ENCODE peak calls at places on chromosomes 7 and 10, in eight cellular contexts. One of them, this sample, is unnamed.

GRCh38 chr7:91140286-91140685 is 123.9 kb upstream of the FZD1 start:
- DNase-seq in nephron progenitor cell: no peak
- DNase-seq in endodermal cell: no peak
- DNase-seq in CD4-positive, alpha-beta T cell: no peak
- DNase-seq in fibroblast of the aortic adventitia: no peak
- DNase-seq in GM06990: no peak
- DNase-seq in RWPE1: no peak
- DNase-seq in PC-3: no peak
- DNase-seq in this sample: no peak

GRCh38 chr7:111650456-111650999 is 88.2 kb upstream of the IMMP2L start:
- DNase-seq in nephron progenitor cell: no peak
- DNase-seq in endodermal cell: no peak
- DNase-seq in CD4-positive, alpha-beta T cell: no peak
- DNase-seq in fibroblast of the aortic adventitia: peak
- DNase-seq in GM06990: no peak
- DNase-seq in RWPE1: peak
- DNase-seq in PC-3: peak
- DNase-seq in this sample: peak

GRCh38 chr10:114458216-114458615 is 53.9 kb upstream of the AFAP1L2 start:
- DNase-seq in nephron progenitor cell: no peak
- DNase-seq in endodermal cell: no peak
- DNase-seq in CD4-positive, alpha-beta T cell: no peak
- DNase-seq in fibroblast of the aortic adventitia: no peak
- DNase-seq in GM06990: no peak
- DNase-seq in RWPE1: no peak
- DNase-seq in PC-3: no peak
- DNase-seq in this sample: no peak

GRCh38 chr10:100878291-100878910 is 34.4 kb upstream of the SLF2 start:
- DNase-seq in nephron progenitor cell: peak
- DNase-seq in endodermal cell: peak
- DNase-seq in CD4-positive, alpha-beta T cell: no peak
- DNase-seq in fibroblast of the aortic adventitia: peak
- DNase-seq in GM06990: no peak
- DNase-seq in RWPE1: peak
- DNase-seq in PC-3: peak
- DNase-seq in this sample: peak

GRCh38 chr7:41994046-41994745 is 242.8 kb downstream of the GLI3 start:
- DNase-seq in nephron progenitor cell: no peak
- DNase-seq in endodermal cell: no peak
- DNase-seq in CD4-positive, alpha-beta T cell: no peak
- DNase-seq in fibroblast of the aortic adventitia: peak
- DNase-seq in GM06990: no peak
- DNase-seq in RWPE1: no peak
- DNase-seq in PC-3: peak
- DNase-seq in this sample: no peak

GRCh38 chr7:116348356-116348755 is 138.0 kb downstream of the TES start:
- DNase-seq in nephron progenitor cell: no peak
- DNase-seq in endodermal cell: no peak
- DNase-seq in CD4-positive, alpha-beta T cell: no peak
- DNase-seq in fibroblast of the aortic adventitia: no peak
- DNase-seq in GM06990: no peak
- DNase-seq in RWPE1: no peak
- DNase-seq in PC-3: no peak
- DNase-seq in this sample: no peak

GRCh38 chr7:157300406-157300770 is 36.4 kb upstream of the DNAJB6 start:
- DNase-seq in nephron progenitor cell: no peak
- DNase-seq in endodermal cell: no peak
- DNase-seq in CD4-positive, alpha-beta T cell: no peak
- DNase-seq in fibroblast of the aortic adventitia: no peak
- DNase-seq in GM06990: no peak
- DNase-seq in RWPE1: no peak
- DNase-seq in PC-3: no peak
- DNase-seq in this sample: no peak

GRCh38 chr7:130950054-130950453 is 216.0 kb upstream of the KLF14 start:
- DNase-seq in nephron progenitor cell: no peak
- DNase-seq in endodermal cell: no peak
- DNase-seq in CD4-positive, alpha-beta T cell: no peak
- DNase-seq in fibroblast of the aortic adventitia: no peak
- DNase-seq in GM06990: no peak
- DNase-seq in RWPE1: no peak
- DNase-seq in PC-3: no peak
- DNase-seq in this sample: no peak

GRCh38 chr10:128468462-128468861 is 342.2 kb upstream of the MKI67 start:
- DNase-seq in nephron progenitor cell: no peak
- DNase-seq in endodermal cell: no peak
- DNase-seq in CD4-positive, alpha-beta T cell: no peak
- DNase-seq in fibroblast of the aortic adventitia: no peak
- DNase-seq in GM06990: no peak
- DNase-seq in RWPE1: no peak
- DNase-seq in PC-3: no peak
- DNase-seq in this sample: no peak

DNA sequence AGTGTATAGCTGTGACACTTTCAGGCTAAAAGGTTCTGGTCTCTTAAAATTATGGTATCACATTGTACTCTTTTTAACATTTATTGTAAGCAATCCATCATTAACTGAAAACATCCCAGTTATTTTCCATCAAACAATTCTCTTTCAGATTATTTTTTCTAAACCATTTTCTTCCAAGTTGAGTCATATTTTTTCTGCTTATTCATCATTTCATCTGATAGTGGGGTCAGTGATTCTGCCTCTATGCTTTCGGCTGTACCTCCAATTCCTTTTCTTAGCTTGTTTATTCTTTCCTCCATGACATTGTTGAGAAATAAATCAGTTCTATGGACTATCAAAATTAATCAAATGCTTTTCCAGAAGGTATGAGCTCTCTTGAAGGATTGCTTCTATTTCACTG is 609 bp upstream of the PNLIP start:
- DNase-seq in nephron progenitor cell: no peak
- DNase-seq in endodermal cell: no peak
- DNase-seq in CD4-positive, alpha-beta T cell: no peak
- DNase-seq in fibroblast of the aortic adventitia: no peak
- DNase-seq in GM06990: no peak
- DNase-seq in RWPE1: no peak
- DNase-seq in PC-3: no peak
- DNase-seq in this sample: no peak
- TF ChIP-seq CTCF in nephron progenitor cell: no peak
- TF ChIP-seq CTCF in endodermal cell: no peak
- TF ChIP-seq CTCF in CD4-positive, alpha-beta T cell: no peak
- TF ChIP-seq CTCF in fibroblast of the aortic adventitia: no peak
- TF ChIP-seq CTCF in GM06990: no peak
- TF ChIP-seq CTCF in RWPE1: no peak
- TF ChIP-seq CTCF in PC-3: no peak
- TF ChIP-seq CTCF in this sample: no peak

GRCh38 chr10:131396108-131397010 is 84.8 kb upstream of the TCERG1L start:
- DNase-seq in nephron progenitor cell: no peak
- DNase-seq in endodermal cell: no peak
- DNase-seq in CD4-positive, alpha-beta T cell: no peak
- DNase-seq in fibroblast of the aortic adventitia: no peak
- DNase-seq in GM06990: no peak
- DNase-seq in RWPE1: no peak
- DNase-seq in PC-3: no peak
- DNase-seq in this sample: no peak
- TF ChIP-seq CTCF in nephron progenitor cell: peak
- TF ChIP-seq CTCF in endodermal cell: peak
- TF ChIP-seq CTCF in CD4-positive, alpha-beta T cell: no peak
- TF ChIP-seq CTCF in fibroblast of the aortic adventitia: no peak
- TF ChIP-seq CTCF in GM06990: no peak
- TF ChIP-seq CTCF in RWPE1: no peak
- TF ChIP-seq CTCF in PC-3: no peak
- TF ChIP-seq CTCF in this sample: no peak

GRCh38 chr10:120963053-120963533 is 111.9 kb downstream of the WDR11 start:
- DNase-seq in nephron progenitor cell: no peak
- DNase-seq in endodermal cell: peak
- DNase-seq in CD4-positive, alpha-beta T cell: no peak
- DNase-seq in fibroblast of the aortic adventitia: no peak
- DNase-seq in GM06990: no peak
- DNase-seq in RWPE1: peak
- DNase-seq in PC-3: no peak
- DNase-seq in this sample: no peak

GRCh38 chr10:120962386-120963052 is 111.4 kb downstream of the WDR11 start:
- DNase-seq in nephron progenitor cell: no peak
- DNase-seq in endodermal cell: no peak
- DNase-seq in CD4-positive, alpha-beta T cell: no peak
- DNase-seq in fibroblast of the aortic adventitia: no peak
- DNase-seq in GM06990: no peak
- DNase-seq in RWPE1: no peak
- DNase-seq in PC-3: no peak
- DNase-seq in this sample: no peak

GRCh38 chr10:120966657-120967045 is 115.5 kb downstream of the WDR11 start:
- DNase-seq in nephron progenitor cell: no peak
- DNase-seq in endodermal cell: no peak
- DNase-seq in CD4-positive, alpha-beta T cell: no peak
- DNase-seq in fibroblast of the aortic adventitia: no peak
- DNase-seq in GM06990: no peak
- DNase-seq in RWPE1: no peak
- DNase-seq in PC-3: no peak
- DNase-seq in this sample: no peak

GRCh38 chr10:120963587-120964220 is 112.5 kb downstream of the WDR11 start:
- DNase-seq in nephron progenitor cell: no peak
- DNase-seq in endodermal cell: no peak
- DNase-seq in CD4-positive, alpha-beta T cell: no peak
- DNase-seq in fibroblast of the aortic adventitia: no peak
- DNase-seq in GM06990: no peak
- DNase-seq in RWPE1: no peak
- DNase-seq in PC-3: no peak
- DNase-seq in this sample: no peak

DNA sequence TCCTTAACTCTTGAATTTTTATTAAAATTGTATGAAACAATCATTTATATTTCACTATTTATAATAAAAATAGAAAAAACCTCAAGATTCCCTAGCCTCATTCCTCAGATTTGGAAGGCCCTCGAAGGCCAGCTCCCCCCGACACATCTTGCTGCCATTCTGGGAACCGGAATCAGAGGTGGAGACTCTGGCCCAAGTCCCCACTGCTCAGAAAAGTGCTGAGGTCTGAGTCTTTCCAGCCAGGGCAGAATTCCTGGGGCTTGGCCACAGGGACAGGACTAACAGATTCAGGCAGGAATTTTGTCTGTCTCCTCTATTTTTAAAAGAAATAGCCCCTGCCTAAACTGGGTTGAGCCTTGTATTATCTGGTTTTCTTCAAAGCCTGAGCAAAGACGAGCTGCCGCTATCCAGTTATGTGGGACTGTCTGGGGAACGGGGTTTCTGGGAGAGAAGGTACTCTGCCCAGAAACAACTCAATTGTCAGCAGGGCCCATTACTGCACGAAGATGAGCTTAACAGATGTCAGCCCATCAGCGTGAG is 110.6 kb downstream of the WDR11 start:
- DNase-seq in nephron progenitor cell: no peak
- DNase-seq in endodermal cell: no peak
- DNase-seq in CD4-positive, alpha-beta T cell: no peak
- DNase-seq in fibroblast of the aortic adventitia: no peak
- DNase-seq in GM06990: no peak
- DNase-seq in RWPE1: no peak
- DNase-seq in PC-3: no peak
- DNase-seq in this sample: no peak
- TF ChIP-seq CTCF in nephron progenitor cell: no peak
- TF ChIP-seq CTCF in endodermal cell: no peak
- TF ChIP-seq CTCF in CD4-positive, alpha-beta T cell: no peak
- TF ChIP-seq CTCF in fibroblast of the aortic adventitia: no peak
- TF ChIP-seq CTCF in GM06990: no peak
- TF ChIP-seq CTCF in RWPE1: no peak
- TF ChIP-seq CTCF in PC-3: no peak
- TF ChIP-seq CTCF in this sample: no peak

GRCh38 chr10:570631-571565 is 118.6 kb downstream of the DIP2C start:
- DNase-seq in nephron progenitor cell: no peak
- DNase-seq in endodermal cell: no peak
- DNase-seq in CD4-positive, alpha-beta T cell: no peak
- DNase-seq in fibroblast of the aortic adventitia: no peak
- DNase-seq in GM06990: no peak
- DNase-seq in RWPE1: no peak
- DNase-seq in PC-3: no peak
- DNase-seq in this sample: no peak
- TF ChIP-seq CTCF in nephron progenitor cell: no peak
- TF ChIP-seq CTCF in endodermal cell: no peak
- TF ChIP-seq CTCF in CD4-positive, alpha-beta T cell: no peak
- TF ChIP-seq CTCF in fibroblast of the aortic adventitia: no peak
- TF ChIP-seq CTCF in GM06990: no peak
- TF ChIP-seq CTCF in RWPE1: no peak
- TF ChIP-seq CTCF in PC-3: no peak
- TF ChIP-seq CTCF in this sample: no peak